ENCODE peak calls at places on chromosomes 5 and 9, in six cellular contexts. One of them, this sample, is unnamed.
A peak's percentile ranks its signal among the peaks of the same experiment; 100 is the strongest.

GRCh38 chr9:133884907-133885744 is 107.0 kb downstream of the VAV2 start:
- DNase-seq in H9: no peak
- DNase-seq in PC-3: no peak
- DNase-seq in body of pancreas: no peak
- DNase-seq in choroid plexus epithelial cell: no peak
- DNase-seq in bronchial epithelial cell: no peak
- DNase-seq in this sample: no peak

GRCh38 chr5:44536650-44537260 is 147.5 kb upstream of the FGF10 start:
- DNase-seq in H9: peak; percentile 39
- DNase-seq in PC-3: peak; percentile 78
- DNase-seq in body of pancreas: peak; percentile 46
- DNase-seq in choroid plexus epithelial cell: peak; percentile 24
- DNase-seq in bronchial epithelial cell: peak; percentile 28
- DNase-seq in this sample: peak; percentile 57

GRCh38 chr9:106717686-106718085 is 145.3 kb upstream of the ZNF462 start:
- DNase-seq in H9: no peak
- DNase-seq in PC-3: peak; percentile 78
- DNase-seq in body of pancreas: peak; percentile 35
- DNase-seq in choroid plexus epithelial cell: peak; percentile 92
- DNase-seq in bronchial epithelial cell: peak; percentile 90
- DNase-seq in this sample: no peak

GRCh38 chr9:33914887-33915286 is 97.9 kb downstream of the UBE2R2 start:
- DNase-seq in H9: no peak
- DNase-seq in PC-3: no peak
- DNase-seq in body of pancreas: no peak
- DNase-seq in choroid plexus epithelial cell: no peak
- DNase-seq in bronchial epithelial cell: no peak
- DNase-seq in this sample: no peak

GRCh38 chr5:132771559-132771998 is 5.5 kb downstream of the SEPTIN8 start:
- DNase-seq in H9: peak; percentile 68
- DNase-seq in PC-3: no peak
- DNase-seq in body of pancreas: peak; percentile 37
- DNase-seq in choroid plexus epithelial cell: peak; percentile 68
- DNase-seq in bronchial epithelial cell: no peak
- DNase-seq in this sample: no peak

GRCh38 chr9:38226491-38226951 is 157.5 kb upstream of the SHB start:
- DNase-seq in H9: peak; percentile 50
- DNase-seq in PC-3: peak; percentile 29
- DNase-seq in body of pancreas: no peak
- DNase-seq in choroid plexus epithelial cell: peak; percentile 54
- DNase-seq in bronchial epithelial cell: no peak
- DNase-seq in this sample: no peak

GRCh38 chr5:92527311-92528078 is 1053.5 kb downstream of the NR2F1-AS1 start:
- DNase-seq in H9: no peak
- DNase-seq in PC-3: peak; percentile 22
- DNase-seq in body of pancreas: no peak
- DNase-seq in choroid plexus epithelial cell: peak; percentile 78
- DNase-seq in bronchial epithelial cell: no peak
- DNase-seq in this sample: no peak

GRCh38 chr5:108983456-108984092 is 235.9 kb downstream of the FER start:
- DNase-seq in H9: no peak
- DNase-seq in PC-3: no peak
- DNase-seq in body of pancreas: no peak
- DNase-seq in choroid plexus epithelial cell: peak; percentile 7
- DNase-seq in bronchial epithelial cell: no peak
- DNase-seq in this sample: no peak

GRCh38 chr5:14773588-14773987 is 98.0 kb downstream of the ANKH start:
- DNase-seq in H9: no peak
- DNase-seq in PC-3: no peak
- DNase-seq in body of pancreas: no peak
- DNase-seq in choroid plexus epithelial cell: no peak
- DNase-seq in bronchial epithelial cell: no peak
- DNase-seq in this sample: no peak

GRCh38 chr5:156934450-156935211 is 28.4 kb downstream of the TIMD4 start:
- DNase-seq in H9: no peak
- DNase-seq in PC-3: peak; percentile 9
- DNase-seq in body of pancreas: peak; percentile 16
- DNase-seq in choroid plexus epithelial cell: no peak
- DNase-seq in bronchial epithelial cell: no peak
- DNase-seq in this sample: peak; percentile 41

GRCh38 chr5:111742595-111742994 is 14.4 kb downstream of the NREP start:
- DNase-seq in H9: no peak
- DNase-seq in PC-3: peak; percentile 70
- DNase-seq in body of pancreas: peak; percentile 58
- DNase-seq in choroid plexus epithelial cell: peak; percentile 91
- DNase-seq in bronchial epithelial cell: peak; percentile 15
- DNase-seq in this sample: no peak

GRCh38 chr5:38210701-38211353 is 47.5 kb upstream of the EGFLAM start:
- DNase-seq in H9: no peak
- DNase-seq in PC-3: no peak
- DNase-seq in body of pancreas: no peak
- DNase-seq in choroid plexus epithelial cell: no peak
- DNase-seq in bronchial epithelial cell: no peak
- DNase-seq in this sample: no peak

GRCh38 chr5:143226361-143226760 is 177.1 kb downstream of the NR3C1 start:
- DNase-seq in H9: no peak
- DNase-seq in PC-3: no peak
- DNase-seq in body of pancreas: no peak
- DNase-seq in choroid plexus epithelial cell: no peak
- DNase-seq in bronchial epithelial cell: no peak
- DNase-seq in this sample: no peak

GRCh38 chr5:178642351-178642909 is 15.6 kb upstream of the CLK4 start:
- DNase-seq in H9: no peak
- DNase-seq in PC-3: peak; percentile 99
- DNase-seq in body of pancreas: peak; percentile 10
- DNase-seq in choroid plexus epithelial cell: peak; percentile 93
- DNase-seq in bronchial epithelial cell: peak; percentile 96
- DNase-seq in this sample: no peak

GRCh38 chr9:136086213-136086881 is 8.7 kb downstream of the NACC2 start:
- DNase-seq in H9: peak; percentile 30
- DNase-seq in PC-3: no peak
- DNase-seq in body of pancreas: peak; percentile 32
- DNase-seq in choroid plexus epithelial cell: no peak
- DNase-seq in bronchial epithelial cell: no peak
- DNase-seq in this sample: no peak

GRCh38 chr5:73902327-73903051 is 276.5 kb downstream of the ARHGEF28 start:
- DNase-seq in H9: no peak
- DNase-seq in PC-3: peak; percentile 68
- DNase-seq in body of pancreas: no peak
- DNase-seq in choroid plexus epithelial cell: peak; percentile 82
- DNase-seq in bronchial epithelial cell: peak; percentile 54
- DNase-seq in this sample: peak; percentile 29

GRCh38 chr5:1312206-1312605 is 17.3 kb upstream of the TERT start:
- DNase-seq in H9: no peak
- DNase-seq in PC-3: no peak
- DNase-seq in body of pancreas: no peak
- DNase-seq in choroid plexus epithelial cell: no peak
- DNase-seq in bronchial epithelial cell: no peak
- DNase-seq in this sample: no peak

GRCh38 chr5:52776116-52776515 is 11.6 kb upstream of the ITGA1 start:
- DNase-seq in H9: no peak
- DNase-seq in PC-3: no peak
- DNase-seq in body of pancreas: no peak
- DNase-seq in choroid plexus epithelial cell: no peak
- DNase-seq in bronchial epithelial cell: no peak
- DNase-seq in this sample: no peak

GRCh38 chr5:72355706-72356299 is 35.6 kb downstream of the PTCD2 start:
- DNase-seq in H9: peak; percentile 45
- DNase-seq in PC-3: peak; percentile 61
- DNase-seq in body of pancreas: peak; percentile 14
- DNase-seq in choroid plexus epithelial cell: peak; percentile 46
- DNase-seq in bronchial epithelial cell: peak; percentile 39
- DNase-seq in this sample: peak; percentile 31

GRCh38 chr5:111699976-111700375 is 57.0 kb downstream of the NREP start:
- DNase-seq in H9: no peak
- DNase-seq in PC-3: peak; percentile 91
- DNase-seq in body of pancreas: peak; percentile 64
- DNase-seq in choroid plexus epithelial cell: peak; percentile 51
- DNase-seq in bronchial epithelial cell: peak; percentile 29
- DNase-seq in this sample: no peak

GRCh38 chr9:124188331-124189110 is 69.2 kb upstream of the NEK6 start:
- DNase-seq in H9: no peak
- DNase-seq in PC-3: no peak
- DNase-seq in body of pancreas: no peak
- DNase-seq in choroid plexus epithelial cell: no peak
- DNase-seq in bronchial epithelial cell: no peak
- DNase-seq in this sample: no peak
- TF ChIP-seq CTCF in H9: no peak
- TF ChIP-seq CTCF in PC-3: no peak
- TF ChIP-seq CTCF in body of pancreas: no peak
- TF ChIP-seq CTCF in choroid plexus epithelial cell: no peak
- TF ChIP-seq CTCF in bronchial epithelial cell: no peak
- TF ChIP-seq CTCF in this sample: no peak

DNA sequence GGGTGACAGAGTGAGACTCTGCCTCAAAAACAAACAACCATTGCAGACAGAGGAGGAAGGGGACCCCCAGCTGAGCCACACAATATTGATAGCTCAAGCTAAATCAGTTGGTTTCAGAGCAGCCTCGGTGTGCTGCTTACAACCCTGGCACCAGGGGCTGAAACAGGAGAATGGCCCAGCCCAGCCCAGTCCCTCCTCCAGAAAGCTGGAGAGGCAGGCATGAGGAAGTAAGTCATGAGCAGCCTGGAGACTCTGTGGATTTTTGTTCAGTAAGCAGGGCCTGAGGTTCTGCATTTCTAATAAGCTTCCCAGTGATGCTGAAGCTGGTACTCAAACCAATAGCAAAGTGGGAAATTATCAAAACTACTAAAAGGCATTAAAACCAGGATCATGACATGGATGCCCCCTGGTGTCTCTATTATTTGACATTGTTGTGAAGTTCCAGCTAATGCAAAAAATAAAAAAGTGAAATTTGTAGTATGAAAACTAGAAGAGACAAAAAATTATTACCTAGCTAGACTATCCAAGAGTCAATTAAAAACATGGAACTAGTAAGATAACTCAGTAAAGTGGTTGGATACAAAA is 14.2 kb downstream of the PRRT1B start:
- DNase-seq in H9: no peak
- DNase-seq in PC-3: no peak
- DNase-seq in body of pancreas: no peak
- DNase-seq in choroid plexus epithelial cell: no peak
- DNase-seq in bronchial epithelial cell: no peak
- DNase-seq in this sample: no peak
- TF ChIP-seq CTCF in H9: no peak
- TF ChIP-seq CTCF in PC-3: peak; percentile 13
- TF ChIP-seq CTCF in body of pancreas: peak; percentile 15
- TF ChIP-seq CTCF in choroid plexus epithelial cell: no peak
- TF ChIP-seq CTCF in bronchial epithelial cell: no peak
- TF ChIP-seq CTCF in this sample: no peak

GRCh38 chr5:6820851-6821479 is 107.7 kb downstream of the TENT4A start:
- DNase-seq in H9: peak; percentile 76
- DNase-seq in PC-3: peak; percentile 60
- DNase-seq in body of pancreas: peak; percentile 10
- DNase-seq in choroid plexus epithelial cell: peak; percentile 20
- DNase-seq in bronchial epithelial cell: peak; percentile 20
- DNase-seq in this sample: peak; percentile 78
- TF ChIP-seq CTCF in H9: peak; percentile 98
- TF ChIP-seq CTCF in PC-3: peak; percentile 98
- TF ChIP-seq CTCF in body of pancreas: peak; percentile 37
- TF ChIP-seq CTCF in choroid plexus epithelial cell: peak; percentile 65
- TF ChIP-seq CTCF in bronchial epithelial cell: peak; percentile 61
- TF ChIP-seq CTCF in this sample: peak; percentile 93

GRCh38 chr9:116643691-116644090 is 43.4 kb upstream of the TRIM32 start:
- DNase-seq in H9: no peak
- DNase-seq in PC-3: no peak
- DNase-seq in body of pancreas: no peak
- DNase-seq in choroid plexus epithelial cell: no peak
- DNase-seq in bronchial epithelial cell: no peak
- DNase-seq in this sample: no peak

GRCh38 chr9:116644099-116644688 is 42.9 kb upstream of the TRIM32 start:
- DNase-seq in H9: no peak
- DNase-seq in PC-3: no peak
- DNase-seq in body of pancreas: no peak
- DNase-seq in choroid plexus epithelial cell: peak; percentile 79
- DNase-seq in bronchial epithelial cell: no peak
- DNase-seq in this sample: no peak

GRCh38 chr9:116641292-116642059 is 45.6 kb upstream of the TRIM32 start:
- DNase-seq in H9: no peak
- DNase-seq in PC-3: no peak
- DNase-seq in body of pancreas: no peak
- DNase-seq in choroid plexus epithelial cell: no peak
- DNase-seq in bronchial epithelial cell: peak; percentile 18
- DNase-seq in this sample: no peak

GRCh38 chr9:116646661-116647514 is 40.2 kb upstream of the TRIM32 start:
- DNase-seq in H9: no peak
- DNase-seq in PC-3: peak; percentile 51
- DNase-seq in body of pancreas: no peak
- DNase-seq in choroid plexus epithelial cell: peak; percentile 80
- DNase-seq in bronchial epithelial cell: peak; percentile 58
- DNase-seq in this sample: peak; percentile 12

DNA sequence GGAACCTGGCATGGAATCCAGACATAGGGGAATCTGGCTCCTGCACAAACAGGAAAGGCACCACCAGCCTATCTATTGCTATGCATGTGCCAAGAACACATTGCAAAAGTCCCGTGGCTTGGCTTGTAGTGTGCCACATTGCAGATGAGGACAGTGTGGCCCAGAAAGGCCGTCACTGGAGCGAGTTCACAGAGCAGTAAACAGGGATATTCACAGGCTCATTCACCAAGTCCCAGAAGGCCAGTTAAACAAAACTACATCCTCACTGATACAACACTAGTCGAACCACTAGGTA is 39.6 kb upstream of the TRIM32 start:
- DNase-seq in H9: no peak
- DNase-seq in PC-3: no peak
- DNase-seq in body of pancreas: peak; percentile 16
- DNase-seq in choroid plexus epithelial cell: no peak
- DNase-seq in bronchial epithelial cell: no peak
- DNase-seq in this sample: no peak
- TF ChIP-seq CTCF in H9: no peak
- TF ChIP-seq CTCF in PC-3: no peak
- TF ChIP-seq CTCF in body of pancreas: no peak
- TF ChIP-seq CTCF in choroid plexus epithelial cell: no peak
- TF ChIP-seq CTCF in bronchial epithelial cell: no peak
- TF ChIP-seq CTCF in this sample: no peak

DNA sequence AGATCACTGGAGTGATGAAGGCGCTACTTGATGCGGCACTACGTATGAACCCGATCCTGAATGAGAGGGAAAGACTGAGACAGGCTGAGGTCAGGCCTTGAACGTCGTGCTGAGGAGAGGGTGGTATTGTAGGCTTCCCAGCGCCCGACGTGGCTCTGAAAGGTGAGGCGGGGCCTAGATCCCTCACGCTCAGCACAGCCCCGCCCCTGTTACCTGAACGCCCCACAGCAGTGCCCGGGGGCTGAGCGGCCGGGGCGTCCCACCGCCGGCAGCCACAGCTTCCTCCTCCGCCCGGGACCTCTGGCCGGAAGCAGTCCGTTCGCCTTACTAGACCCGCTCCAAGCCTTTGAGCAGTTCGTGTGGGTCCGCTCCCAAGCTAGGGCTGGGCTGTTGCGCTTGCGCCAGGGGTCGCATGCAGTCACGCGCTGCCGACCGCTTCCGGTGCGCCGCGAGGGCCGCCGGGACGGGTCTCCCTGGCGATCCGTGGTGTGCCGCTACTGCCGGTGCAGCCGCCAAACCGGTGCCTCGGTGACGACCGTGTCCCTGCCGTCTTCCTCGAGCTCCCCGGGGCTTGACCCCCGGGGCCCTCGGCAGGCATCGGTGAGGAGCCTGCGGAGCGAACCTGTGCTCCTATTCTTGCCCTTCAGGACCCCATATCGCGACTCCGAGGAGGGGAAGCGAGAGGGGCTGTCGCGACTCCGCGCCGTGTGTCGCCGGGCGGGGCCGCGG is at the start of the genes HMGXB3 and TIGD6:
- DNase-seq in H9: peak; percentile 96
- DNase-seq in PC-3: peak; percentile 99
- DNase-seq in body of pancreas: peak; percentile 95
- DNase-seq in choroid plexus epithelial cell: peak; percentile 97
- DNase-seq in bronchial epithelial cell: peak; percentile 78
- DNase-seq in this sample: peak; percentile 88
- TF ChIP-seq CTCF in H9: no peak
- TF ChIP-seq CTCF in PC-3: no peak
- TF ChIP-seq CTCF in body of pancreas: peak; percentile 19
- TF ChIP-seq CTCF in choroid plexus epithelial cell: no peak
- TF ChIP-seq CTCF in bronchial epithelial cell: no peak
- TF ChIP-seq CTCF in this sample: no peak